ENCODE peak calls at places on chromosomes 3 and 15, in eight cellular contexts. U is nucleus accumbens; A is cardiac fibroblast; E is iris pigment epithelial cell; I is activated CD4-positive, CD25-positive, alpha-beta regulatory T cell treated with anti-CD3 and anti-CD28 coated beads, Interleukin-2, amount 50 U/mL, for 72 hours; S is thoracic aorta; X is cardiac septum; T is transverse colon. G is an unnamed sample.
A peak's percentile ranks its signal among the peaks of the same experiment; 100 is the strongest.

GRCh38 chr15:47027322-47027946 is 689.9 kb upstream of the SEMA6D start:
- DNase-seq in X (no peak), T (no peak), A (no peak), U (no peak), S (no peak), I (no peak), E (no peak), G (no peak)

GRCh38 chr3:44554626-44555592 is at the start of gene ZKSCAN7:
- DNase-seq in E (peak; percentile 41), U (peak; percentile 71), S (no peak), I (peak; percentile 71), X (peak; percentile 80), A (peak; percentile 46), T (peak; percentile 44), G (peak; percentile 91)

GRCh38 chr15:89775815-89776214 is 317 bp upstream of the MESP2 start:
- DNase-seq in A (no peak), X (peak; percentile 53), I (no peak), U (no peak), T (no peak), E (no peak), S (no peak), G (no peak)

GRCh38 chr3:188362405-188362831 is 208.5 kb downstream of the LPP start:
- DNase-seq in E (peak; percentile 99), U (no peak), I (no peak), T (no peak), S (no peak), X (no peak), A (peak; percentile 93), G (peak; percentile 66)

GRCh38 chr3:77606372-77606771 is 566.5 kb downstream of the ROBO2 start:
- DNase-seq in X (no peak), T (no peak), A (no peak), S (no peak), U (no peak), I (no peak), E (peak; percentile 8), G (no peak)

GRCh38 chr15:80565398-80565797 is 129.7 kb upstream of the ABHD17C start:
- DNase-seq in X (no peak), I (no peak), U (no peak), E (no peak), A (no peak), S (no peak), T (no peak), G (no peak)

GRCh38 chr3:78497692-78498091 is 1270.1 kb downstream of the ROBO1 start:
- DNase-seq in A (no peak), S (no peak), I (no peak), X (no peak), E (peak; percentile 53), T (no peak), U (no peak), G (no peak)

GRCh38 chr3:172098698-172099494 is 59.5 kb downstream of the FNDC3B start:
- DNase-seq in E (no peak), I (no peak), S (no peak), X (no peak), U (no peak), T (no peak), A (no peak), G (no peak)

GRCh38 chr15:70852501-70853269 is 1.3 kb downstream of the LARP6 start:
- DNase-seq in S (no peak), A (peak; percentile 79), I (no peak), X (no peak), E (peak; percentile 86), T (no peak), U (no peak), G (peak; percentile 50)

GRCh38 chr3:8603115-8603710 is 41.4 kb downstream of the SSUH2 start:
- DNase-seq in I (no peak), U (no peak), T (no peak), X (no peak), E (no peak), A (no peak), S (no peak), G (no peak)

GRCh38 chr3:127676456-127676855 is 3.7 kb downstream of the ABTB1 start:
- DNase-seq in S (no peak), I (peak; percentile 17), A (no peak), X (peak; percentile 59), U (no peak), T (no peak), E (no peak), G (no peak)

GRCh38 chr3:183410280-183410679 is 18.1 kb downstream of the MCF2L2 start:
- DNase-seq in E (no peak), X (no peak), I (no peak), U (no peak), S (no peak), A (no peak), T (no peak), G (no peak)

GRCh38 chr3:50381315-50381714 is 22.0 kb upstream of the TMEM115 start:
- DNase-seq in E (no peak), S (no peak), T (no peak), I (no peak), U (no peak), A (no peak), X (no peak), G (no peak)

GRCh38 chr3:188947401-188947982 is 224.3 kb upstream of the TPRG1 start:
- DNase-seq in I (no peak), T (peak; percentile 89), X (peak; percentile 90), U (peak; percentile 90), A (peak; percentile 86), E (peak; percentile 87), S (no peak), G (peak; percentile 80)

GRCh38 chr3:157499342-157499963 is 3.8 kb downstream of the VEPH1 start:
- DNase-seq in U (no peak), I (no peak), E (peak; percentile 29), X (no peak), S (no peak), T (peak; percentile 45), A (no peak), G (peak; percentile 36)

GRCh38 chr15:89912145-89912673 is 543 bp downstream of the ARPIN start:
- DNase-seq in T (peak; percentile 74), U (peak; percentile 10), A (peak; percentile 29), X (no peak), S (no peak), I (no peak), E (peak; percentile 21), G (peak; percentile 69)

GRCh38 chr15:50065264-50065663 is 53.8 kb downstream of the ATP8B4 start:
- DNase-seq in S (no peak), E (no peak), U (no peak), X (no peak), T (no peak), A (no peak), I (no peak), G (no peak)

GRCh38 chr15:92343869-92344643 is 49.6 kb upstream of the ST8SIA2 start:
- DNase-seq in S (no peak), T (no peak), E (no peak), A (no peak), U (peak; percentile 22), I (no peak), X (no peak), G (no peak)

GRCh38 chr3:162525791-162526190 is 1029.2 kb downstream of the OTOL1 start:
- DNase-seq in X (no peak), T (no peak), A (peak; percentile 24), U (no peak), I (no peak), E (peak; percentile 46), S (no peak), G (no peak)

GRCh38 chr3:193677734-193678133 is 84.7 kb downstream of the OPA1 start:
- DNase-seq in T (no peak), E (no peak), X (no peak), U (no peak), A (no peak), S (no peak), I (no peak), G (no peak)

GRCh38 chr3:66037330-66037985 is 1.3 kb downstream of the MAGI1 start:
- DNase-seq in U (peak; percentile 8), T (peak; percentile 60), A (peak; percentile 36), X (no peak), E (peak; percentile 66), S (peak; percentile 33), I (no peak), G (peak; percentile 53)

GRCh38 chr3:72306800-72307341 is 521.9 kb upstream of the PROK2 start:
- DNase-seq in A (peak; percentile 27), S (no peak), X (no peak), I (no peak), E (peak; percentile 34), U (no peak), T (no peak), G (no peak)

GRCh38 chr3:41688595-41689380 is 273.1 kb downstream of the ULK4 start:
- DNase-seq in T (no peak), U (no peak), E (peak; percentile 79), A (peak; percentile 67), X (no peak), I (no peak), S (no peak), G (peak; percentile 20)

GRCh38 chr15:64845183-64845611 is 3.5 kb downstream of the PLEKHO2 start:
- DNase-seq in X (no peak), T (peak; percentile 56), S (no peak), I (no peak), A (no peak), E (no peak), U (peak; percentile 29), G (peak; percentile 40)

GRCh38 chr15:67456677-67457529 is 64.0 kb upstream of the C15orf61 start:
- DNase-seq in I (peak; percentile 87), E (peak; percentile 57), U (peak; percentile 53), X (peak; percentile 89), S (peak; percentile 19), T (peak; percentile 86), A (peak; percentile 77), G (peak; percentile 88)

GRCh38 chr3:4581040-4581439 is 87.9 kb downstream of the ITPR1 start:
- DNase-seq in T (no peak), U (no peak), S (no peak), X (no peak), E (no peak), I (no peak), A (peak; percentile 46), G (no peak)

GRCh38 chr3:23952646-23953045 is 7.6 kb downstream of the NR1D2 start:
- DNase-seq in X (no peak), I (no peak), S (no peak), E (no peak), U (no peak), A (peak; percentile 54), T (no peak), G (no peak)

GRCh38 chr3:58591496-58592133 is 14.4 kb upstream of the FAM107A start:
- DNase-seq in T (no peak), S (no peak), X (no peak), U (no peak), I (no peak), A (peak; percentile 51), E (peak; percentile 29), G (no peak)